ENCODE peak calls at places on chromosomes 7 and 10, in four cellular contexts. A is LoVo, N is NCI-H1105, R is NCI-H1092 treated with DMSO at 0.1 percent for 48 hours. U is an unnamed sample.

GRCh38 chr7:151840088-151840910 is 36.6 kb downstream of the PRKAG2 start:
- DNase-seq in A (no peak), N (no peak), R (no peak), U (no peak)

GRCh38 chr7:28921822-28922221 is 36.3 kb downstream of the TRIL start:
- DNase-seq in A (peak; percentile 82), N (peak; percentile 62), R (peak; percentile 83), U (peak; percentile 36)

GRCh38 chr10:101902032-101902799 is 58.6 kb upstream of the KCNIP2 start:
- DNase-seq in A (no peak), N (no peak), R (peak; percentile 33), U (no peak)

GRCh38 chr10:33280217-33280616 is 54.2 kb downstream of the NRP1 start:
- DNase-seq in A (no peak), N (no peak), R (no peak), U (no peak)

GRCh38 chr7:39589323-39590111 is 23.3 kb downstream of the YAE1 start:
- DNase-seq in A (peak; percentile 51), N (no peak), R (no peak), U (no peak)

GRCh38 chr10:91024541-91024940 is 103.7 kb upstream of the ANKRD1 start:
- DNase-seq in A (no peak), N (no peak), R (no peak), U (no peak)

GRCh38 chr10:7756360-7756992 is 31.3 kb downstream of the KIN start:
- DNase-seq in A (no peak), N (no peak), R (peak; percentile 14), U (no peak)

GRCh38 chr10:51227897-51228713 is 153.8 kb downstream of the PRKG1 start:
- DNase-seq in A (no peak), N (no peak), R (no peak), U (no peak)

GRCh38 chr10:112140110-112140755 is 43.3 kb downstream of the GPAM start:
- DNase-seq in A (peak; percentile 73), N (peak; percentile 56), R (peak; percentile 17), U (peak; percentile 38)

GRCh38 chr7:18958627-18959026 is 158.8 kb downstream of the TWIST1 start:
- DNase-seq in A (no peak), N (no peak), R (no peak), U (no peak)

GRCh38 chr7:63025815-63026214 is 972.8 kb upstream of the ZNF722 start:
- DNase-seq in A (no peak), N (no peak), R (no peak), U (no peak)

GRCh38 chr10:69242844-69243212 is 22.7 kb downstream of the HKDC1 start:
- DNase-seq in A (no peak), N (no peak), R (no peak), U (no peak)

GRCh38 chr10:470339-471003 is 219.0 kb downstream of the DIP2C start:
- DNase-seq in A (no peak), N (no peak), R (no peak), U (no peak)

GRCh38 chr10:15898046-15898445 is 37.7 kb upstream of the MINDY3 start:
- DNase-seq in A (peak; percentile 5), N (no peak), R (no peak), U (no peak)

GRCh38 chr10:11685787-11686218 is 56.4 kb upstream of the ECHDC3 start:
- DNase-seq in A (peak; percentile 93), N (peak; percentile 67), R (peak; percentile 20), U (no peak)

GRCh38 chr7:102094311-102094710 is 192.4 kb upstream of the SH2B2 start:
- DNase-seq in A (no peak), N (no peak), R (no peak), U (no peak)